ENCODE peak calls at places on chromosomes 1 and 21, in four cellular contexts. O is H1, Y is GM12891, L is GM12878. P is an unnamed sample.
A peak's percentile ranks its signal among the peaks of the same experiment; 100 is the strongest.

GRCh38 chr1:156551066-156551643 is 21.2 kb downstream of the IQGAP3 start:
- DNase-seq in L (no peak), O (no peak), Y (no peak), P (no peak)

GRCh38 chr1:101474039-101474665 is 237.3 kb downstream of the S1PR1 start:
- DNase-seq in Y (no peak), L (no peak), O (no peak), P (no peak)

GRCh38 chr1:2469103-2469940 is 6.8 kb upstream of the PLCH2 start:
- DNase-seq in Y (no peak), L (no peak), O (no peak), P (no peak)

GRCh38 chr1:46820560-46821060 is 21.8 kb downstream of the CYP4B1 start:
- DNase-seq in Y (no peak), L (no peak), O (no peak), P (no peak)

GRCh38 chr1:93578911-93579825 is 102.5 kb downstream of the BCAR3 start:
- DNase-seq in O (no peak), Y (no peak), L (no peak), P (no peak)

GRCh38 chr21:25733859-25734653 is 648 bp downstream of the ATP5PF start:
- DNase-seq in L (no peak), O (no peak), Y (no peak), P (no peak)

GRCh38 chr1:216749219-216749618 is 26.0 kb upstream of the ESRRG start:
- DNase-seq in L (no peak), Y (no peak), O (no peak), P (no peak)

GRCh38 chr1:6936308-6936675 is 151.0 kb downstream of the CAMTA1 start:
- DNase-seq in O (no peak), Y (no peak), L (no peak), P (no peak)

GRCh38 chr1:237901284-237901870 is 10.7 kb upstream of the ZP4 start:
- DNase-seq in Y (peak; percentile 16), O (no peak), L (no peak), P (no peak)

GRCh38 chr1:3483801-3484444 is 29.5 kb downstream of the ARHGEF16 start:
- DNase-seq in L (no peak), Y (peak; percentile 77), O (peak; percentile 44), P (peak; percentile 82)

GRCh38 chr1:8631163-8631562 is 186.3 kb downstream of the RERE start:
- DNase-seq in L (no peak), O (no peak), Y (no peak), P (no peak)

GRCh38 chr1:40344597-40344996 is 27.5 kb upstream of the COL9A2 start:
- DNase-seq in O (no peak), L (no peak), Y (no peak), P (no peak)

GRCh38 chr1:188735567-188735966 is 1742.1 kb downstream of the BRINP3 start:
- DNase-seq in O (no peak), Y (no peak), L (no peak), P (no peak)

GRCh38 chr1:23019851-23020625 is 770 bp downstream of the KDM1A start:
- DNase-seq in L (no peak), Y (peak; percentile 29), O (no peak), P (peak; percentile 29)

GRCh38 chr21:45161039-45161945 is 86.9 kb downstream of the ADARB1 start:
- DNase-seq in L (no peak), Y (no peak), O (no peak), P (no peak)

GRCh38 chr1:31416101-31416736 is 3.2 kb downstream of the SERINC2 start:
- DNase-seq in Y (no peak), O (no peak), L (no peak), P (no peak)

GRCh38 chr1:111880866-111881837 is 108.3 kb downstream of the KCND3 start:
- DNase-seq in L (no peak), O (no peak), Y (no peak), P (no peak)

GRCh38 chr1:111205724-111206070 is 5.3 kb upstream of the DENND2D start:
- DNase-seq in L (no peak), Y (no peak), O (no peak), P (no peak)

GRCh38 chr1:205128050-205128449 is 6.3 kb upstream of the RBBP5 start:
- DNase-seq in L (no peak), Y (no peak), O (no peak), P (no peak)
- TF ChIP-seq POLR2AphosphoS5 in L (no peak), Y (no peak), O (no peak), P (no peak)

DNA sequence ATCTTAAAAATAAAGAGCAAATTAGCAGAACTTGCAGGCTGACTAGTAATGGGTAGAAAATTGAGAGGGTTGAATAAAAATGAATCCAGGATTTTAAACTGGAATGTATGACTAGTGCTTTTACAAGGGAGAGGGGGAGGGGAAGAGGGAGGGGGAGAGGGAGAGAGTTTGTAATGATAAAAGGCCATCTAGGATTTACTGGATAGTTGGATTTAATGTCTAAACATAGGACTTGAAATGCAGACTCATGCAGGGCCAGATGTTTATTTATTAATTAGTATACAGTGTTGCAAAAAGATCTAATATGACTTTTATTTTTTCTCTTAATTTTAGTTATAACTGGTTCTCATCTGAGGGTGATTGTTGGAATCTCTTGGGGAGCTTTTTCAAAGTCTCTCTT is 4.3 kb downstream of the ZNF326 start:
- DNase-seq in Y (no peak), O (no peak), L (no peak), P (no peak)
- TF ChIP-seq TAF1 in Y (no peak), O (no peak), L (no peak), P (no peak)

DNA sequence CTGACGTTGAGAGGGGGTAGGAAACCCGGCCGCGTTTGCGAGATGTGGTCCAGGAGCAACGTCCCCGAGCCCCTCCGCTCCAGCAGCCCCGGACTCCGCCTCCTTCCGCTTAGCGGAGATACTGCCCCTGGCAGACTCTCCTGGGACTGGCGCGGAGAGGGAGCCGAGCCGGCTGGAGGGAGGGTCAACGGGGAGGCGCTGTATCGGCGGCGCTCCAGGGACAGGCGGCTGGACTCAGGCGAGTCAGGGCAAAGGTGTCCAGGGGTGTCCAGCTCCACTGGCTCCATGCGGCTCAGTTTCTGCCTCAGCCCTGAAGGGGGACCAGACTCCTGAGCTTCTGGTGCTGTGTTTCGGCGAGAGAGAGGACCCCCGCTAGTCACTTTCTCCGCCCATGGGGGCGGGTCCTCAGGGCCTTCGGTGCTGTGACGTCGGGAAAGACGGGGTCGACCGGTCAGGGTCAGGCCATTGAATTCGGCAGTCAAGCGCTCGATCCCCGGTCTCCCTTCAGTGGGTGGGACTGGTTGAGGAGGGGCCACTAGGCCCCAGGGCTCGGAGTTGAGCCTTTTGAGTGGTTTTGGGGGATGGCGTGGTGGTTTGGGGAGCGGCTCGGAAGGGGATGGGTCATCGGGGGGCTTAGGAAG is 2.8 kb upstream of the LIX1L start:
- DNase-seq in Y (no peak), O (no peak), L (no peak), P (no peak)
- TF ChIP-seq POLR2A in Y (no peak), O (peak; percentile 37), L (no peak), P (no peak)

GRCh38 chr1:205961970-205962820 is 18.9 kb upstream of the SLC26A9 start:
- DNase-seq in O (no peak), Y (no peak), L (no peak), P (no peak)
- TF ChIP-seq POLR2AphosphoS5 in O (no peak), Y (no peak), L (no peak), P (no peak)